ENCODE peak calls at places on chromosomes 12 and 14, in nine cellular contexts. One of them, this sample, is unnamed. For H3K36me3, the result is how much of the 10 kb centered on the place peaks cover.

GRCh38 chr12:50514526-50515276 is 9.9 kb downstream of the DIP2B start:
- ATAC-seq in upper lobe of left lung: no peak
- ATAC-seq in K562: peak
- ATAC-seq in heart left ventricle: no peak
- ATAC-seq in gastrocnemius medialis: no peak
- ATAC-seq in body of pancreas: no peak
- ATAC-seq in HCT116: no peak
- ATAC-seq in HepG2: no peak
- ATAC-seq in right lobe of liver: no peak
- ATAC-seq in this sample: no peak

GRCh38 chr12:26828315-26828714 is 4.7 kb downstream of the ITPR2 start:
- ATAC-seq in upper lobe of left lung: no peak
- ATAC-seq in HepG2: no peak
- ATAC-seq in HCT116: no peak
- ATAC-seq in K562: no peak
- ATAC-seq in right lobe of liver: no peak
- ATAC-seq in gastrocnemius medialis: no peak
- ATAC-seq in heart left ventricle: no peak
- ATAC-seq in body of pancreas: no peak
- ATAC-seq in this sample: no peak

GRCh38 chr12:89038831-89039509 is 313.3 kb downstream of the DUSP6 start:
- ATAC-seq in HCT116: no peak
- ATAC-seq in heart left ventricle: no peak
- ATAC-seq in body of pancreas: no peak
- ATAC-seq in gastrocnemius medialis: no peak
- ATAC-seq in right lobe of liver: no peak
- ATAC-seq in K562: no peak
- ATAC-seq in upper lobe of left lung: no peak
- ATAC-seq in HepG2: no peak
- ATAC-seq in this sample: no peak

GRCh38 chr14:99571303-99571986 is 32.6 kb downstream of the CCDC85C start:
- ATAC-seq in HepG2: no peak
- ATAC-seq in heart left ventricle: no peak
- ATAC-seq in gastrocnemius medialis: no peak
- ATAC-seq in HCT116: no peak
- ATAC-seq in right lobe of liver: peak
- ATAC-seq in body of pancreas: no peak
- ATAC-seq in upper lobe of left lung: no peak
- ATAC-seq in K562: no peak
- ATAC-seq in this sample: no peak

GRCh38 chr12:116592116-116592637 is 33.0 kb downstream of the MAP1LC3B2 start:
- ATAC-seq in right lobe of liver: peak
- ATAC-seq in K562: no peak
- ATAC-seq in gastrocnemius medialis: no peak
- ATAC-seq in HCT116: no peak
- ATAC-seq in HepG2: peak
- ATAC-seq in heart left ventricle: no peak
- ATAC-seq in body of pancreas: peak
- ATAC-seq in upper lobe of left lung: peak
- ATAC-seq in this sample: peak

GRCh38 chr12:115213118-115213517 is 529.1 kb upstream of the TBX3 start:
- ATAC-seq in K562: no peak
- ATAC-seq in HCT116: no peak
- ATAC-seq in heart left ventricle: no peak
- ATAC-seq in body of pancreas: no peak
- ATAC-seq in upper lobe of left lung: no peak
- ATAC-seq in right lobe of liver: no peak
- ATAC-seq in gastrocnemius medialis: peak
- ATAC-seq in HepG2: no peak
- ATAC-seq in this sample: no peak

GRCh38 chr14:51219473-51220448 is 20.3 kb upstream of the TMX1 start:
- ATAC-seq in HepG2: no peak
- ATAC-seq in right lobe of liver: no peak
- ATAC-seq in HCT116: no peak
- ATAC-seq in upper lobe of left lung: no peak
- ATAC-seq in gastrocnemius medialis: no peak
- ATAC-seq in heart left ventricle: no peak
- ATAC-seq in body of pancreas: no peak
- ATAC-seq in K562: peak
- ATAC-seq in this sample: no peak

GRCh38 chr12:104048162-104048561 is 1.8 kb downstream of the GLT8D2 start:
- ATAC-seq in upper lobe of left lung: no peak
- ATAC-seq in gastrocnemius medialis: no peak
- ATAC-seq in K562: no peak
- ATAC-seq in HepG2: no peak
- ATAC-seq in heart left ventricle: no peak
- ATAC-seq in body of pancreas: no peak
- ATAC-seq in HCT116: no peak
- ATAC-seq in right lobe of liver: no peak
- ATAC-seq in this sample: no peak

GRCh38 chr12:10194160-10194559 is 15.3 kb downstream of the TMEM52B start:
- ATAC-seq in upper lobe of left lung: no peak
- ATAC-seq in HCT116: no peak
- ATAC-seq in gastrocnemius medialis: no peak
- ATAC-seq in K562: no peak
- ATAC-seq in body of pancreas: no peak
- ATAC-seq in HepG2: no peak
- ATAC-seq in heart left ventricle: no peak
- ATAC-seq in right lobe of liver: no peak
- ATAC-seq in this sample: no peak

GRCh38 chr12:26608273-26608672 is 224.7 kb downstream of the ITPR2 start:
- ATAC-seq in HepG2: peak
- ATAC-seq in HCT116: no peak
- ATAC-seq in body of pancreas: no peak
- ATAC-seq in right lobe of liver: no peak
- ATAC-seq in upper lobe of left lung: no peak
- ATAC-seq in gastrocnemius medialis: no peak
- ATAC-seq in K562: no peak
- ATAC-seq in heart left ventricle: no peak
- ATAC-seq in this sample: no peak

GRCh38 chr12:128729628-128730121 is 94.1 kb downstream of the SLC15A4 start:
- ATAC-seq in HepG2: no peak
- ATAC-seq in body of pancreas: no peak
- ATAC-seq in gastrocnemius medialis: no peak
- ATAC-seq in heart left ventricle: no peak
- ATAC-seq in right lobe of liver: no peak
- ATAC-seq in upper lobe of left lung: no peak
- ATAC-seq in K562: no peak
- ATAC-seq in HCT116: no peak
- ATAC-seq in this sample: no peak

GRCh38 chr12:89267404-89267803 is 84.9 kb downstream of the DUSP6 start:
- ATAC-seq in HepG2: no peak
- ATAC-seq in gastrocnemius medialis: no peak
- ATAC-seq in right lobe of liver: no peak
- ATAC-seq in upper lobe of left lung: no peak
- ATAC-seq in K562: no peak
- ATAC-seq in HCT116: no peak
- ATAC-seq in heart left ventricle: no peak
- ATAC-seq in body of pancreas: no peak
- ATAC-seq in this sample: no peak

GRCh38 chr14:104092931-104093365 is 7.4 kb downstream of the ASPG start:
- ATAC-seq in HepG2: no peak
- ATAC-seq in right lobe of liver: no peak
- ATAC-seq in upper lobe of left lung: no peak
- ATAC-seq in HCT116: no peak
- ATAC-seq in body of pancreas: no peak
- ATAC-seq in heart left ventricle: no peak
- ATAC-seq in gastrocnemius medialis: no peak
- ATAC-seq in K562: no peak
- ATAC-seq in this sample: no peak

GRCh38 chr14:105549481-105549880 is 23.1 kb downstream of the TMEM121 start:
- ATAC-seq in HepG2: no peak
- ATAC-seq in heart left ventricle: no peak
- ATAC-seq in gastrocnemius medialis: no peak
- ATAC-seq in K562: no peak
- ATAC-seq in right lobe of liver: no peak
- ATAC-seq in body of pancreas: no peak
- ATAC-seq in HCT116: no peak
- ATAC-seq in upper lobe of left lung: no peak
- ATAC-seq in this sample: no peak

GRCh38 chr14:72643317-72643801 is 250.5 kb downstream of the DPF3 start:
- ATAC-seq in HepG2: no peak
- ATAC-seq in K562: no peak
- ATAC-seq in upper lobe of left lung: no peak
- ATAC-seq in HCT116: no peak
- ATAC-seq in right lobe of liver: no peak
- ATAC-seq in gastrocnemius medialis: peak
- ATAC-seq in body of pancreas: peak
- ATAC-seq in heart left ventricle: peak
- ATAC-seq in this sample: no peak

GRCh38 chr14:24303988-24304387 is 3.8 kb downstream of the CIDEB start:
- ATAC-seq in HepG2: no peak
- ATAC-seq in HCT116: no peak
- ATAC-seq in heart left ventricle: no peak
- ATAC-seq in upper lobe of left lung: no peak
- ATAC-seq in K562: no peak
- ATAC-seq in right lobe of liver: no peak
- ATAC-seq in body of pancreas: no peak
- ATAC-seq in gastrocnemius medialis: no peak
- ATAC-seq in this sample: no peak
- H3K36me3 ChIP-seq in HepG2: under half
- H3K36me3 ChIP-seq in HCT116: under half
- H3K36me3 ChIP-seq in heart left ventricle: half or more
- H3K36me3 ChIP-seq in upper lobe of left lung: half or more
- H3K36me3 ChIP-seq in K562: half or more
- H3K36me3 ChIP-seq in right lobe of liver: under half
- H3K36me3 ChIP-seq in body of pancreas: under half
- H3K36me3 ChIP-seq in gastrocnemius medialis: under half
- H3K36me3 ChIP-seq in this sample: under half

GRCh38 chr14:64953310-64953654 is 10.7 kb upstream of the GPX2 start:
- ATAC-seq in body of pancreas: no peak
- ATAC-seq in HCT116: no peak
- ATAC-seq in right lobe of liver: no peak
- ATAC-seq in upper lobe of left lung: no peak
- ATAC-seq in heart left ventricle: no peak
- ATAC-seq in K562: no peak
- ATAC-seq in gastrocnemius medialis: peak
- ATAC-seq in HepG2: no peak
- ATAC-seq in this sample: no peak

GRCh38 chr14:64955297-64955696 is 12.8 kb upstream of the GPX2 start:
- ATAC-seq in HepG2: peak
- ATAC-seq in heart left ventricle: no peak
- ATAC-seq in right lobe of liver: no peak
- ATAC-seq in HCT116: no peak
- ATAC-seq in body of pancreas: no peak
- ATAC-seq in K562: no peak
- ATAC-seq in gastrocnemius medialis: no peak
- ATAC-seq in upper lobe of left lung: no peak
- ATAC-seq in this sample: no peak

GRCh38 chr14:64954491-64955240 is 12.1 kb upstream of the GPX2 start:
- ATAC-seq in HCT116: no peak
- ATAC-seq in heart left ventricle: no peak
- ATAC-seq in K562: no peak
- ATAC-seq in right lobe of liver: no peak
- ATAC-seq in upper lobe of left lung: no peak
- ATAC-seq in HepG2: no peak
- ATAC-seq in body of pancreas: no peak
- ATAC-seq in gastrocnemius medialis: no peak
- ATAC-seq in this sample: no peak

GRCh38 chr14:64952598-64953309 is 10.2 kb upstream of the GPX2 start:
- ATAC-seq in HepG2: no peak
- ATAC-seq in body of pancreas: no peak
- ATAC-seq in upper lobe of left lung: no peak
- ATAC-seq in K562: peak
- ATAC-seq in right lobe of liver: no peak
- ATAC-seq in HCT116: peak
- ATAC-seq in gastrocnemius medialis: peak
- ATAC-seq in heart left ventricle: no peak
- ATAC-seq in this sample: no peak

GRCh38 chr14:64953661-64954060 is 11.1 kb upstream of the GPX2 start:
- ATAC-seq in heart left ventricle: no peak
- ATAC-seq in right lobe of liver: no peak
- ATAC-seq in upper lobe of left lung: no peak
- ATAC-seq in body of pancreas: no peak
- ATAC-seq in HCT116: no peak
- ATAC-seq in HepG2: no peak
- ATAC-seq in K562: no peak
- ATAC-seq in gastrocnemius medialis: no peak
- ATAC-seq in this sample: no peak
- TF ChIP-seq CTCF in heart left ventricle: no peak
- TF ChIP-seq CTCF in right lobe of liver: no peak
- TF ChIP-seq CTCF in upper lobe of left lung: no peak
- TF ChIP-seq CTCF in body of pancreas: no peak
- TF ChIP-seq CTCF in HCT116: no peak
- TF ChIP-seq CTCF in HepG2: no peak
- TF ChIP-seq CTCF in K562: no peak
- TF ChIP-seq CTCF in gastrocnemius medialis: no peak
- TF ChIP-seq CTCF in this sample: no peak

GRCh38 chr14:59768855-59769254 is 101.7 kb downstream of the RTN1 start:
- ATAC-seq in upper lobe of left lung: no peak
- ATAC-seq in gastrocnemius medialis: no peak
- ATAC-seq in body of pancreas: no peak
- ATAC-seq in right lobe of liver: no peak
- ATAC-seq in K562: no peak
- ATAC-seq in heart left ventricle: no peak
- ATAC-seq in HepG2: no peak
- ATAC-seq in HCT116: no peak
- ATAC-seq in this sample: no peak
- TF ChIP-seq POLR2A in upper lobe of left lung: no peak
- TF ChIP-seq POLR2A in gastrocnemius medialis: no peak
- TF ChIP-seq POLR2A in body of pancreas: no peak
- TF ChIP-seq POLR2A in right lobe of liver: no peak
- TF ChIP-seq POLR2A in K562: no peak
- TF ChIP-seq POLR2A in heart left ventricle: no peak
- TF ChIP-seq POLR2A in HepG2: no peak
- TF ChIP-seq POLR2A in HCT116: no peak
- TF ChIP-seq POLR2A in this sample: no peak

GRCh38 chr14:54789166-54789565 is 113.5 kb downstream of the GCH1 start:
- ATAC-seq in body of pancreas: no peak
- ATAC-seq in HCT116: no peak
- ATAC-seq in gastrocnemius medialis: no peak
- ATAC-seq in HepG2: no peak
- ATAC-seq in upper lobe of left lung: no peak
- ATAC-seq in heart left ventricle: no peak
- ATAC-seq in K562: no peak
- ATAC-seq in right lobe of liver: no peak
- ATAC-seq in this sample: no peak

GRCh38 chr14:54787263-54787662 is 115.4 kb downstream of the GCH1 start:
- ATAC-seq in HepG2: no peak
- ATAC-seq in heart left ventricle: no peak
- ATAC-seq in gastrocnemius medialis: no peak
- ATAC-seq in K562: no peak
- ATAC-seq in HCT116: peak
- ATAC-seq in body of pancreas: no peak
- ATAC-seq in upper lobe of left lung: no peak
- ATAC-seq in right lobe of liver: no peak
- ATAC-seq in this sample: no peak

GRCh38 chr14:54790092-54790491 is 112.5 kb downstream of the GCH1 start:
- ATAC-seq in heart left ventricle: no peak
- ATAC-seq in gastrocnemius medialis: no peak
- ATAC-seq in K562: no peak
- ATAC-seq in HCT116: no peak
- ATAC-seq in HepG2: no peak
- ATAC-seq in right lobe of liver: no peak
- ATAC-seq in upper lobe of left lung: no peak
- ATAC-seq in body of pancreas: no peak
- ATAC-seq in this sample: no peak

GRCh38 chr14:54786816-54787215 is 115.8 kb downstream of the GCH1 start:
- ATAC-seq in HCT116: no peak
- ATAC-seq in HepG2: no peak
- ATAC-seq in upper lobe of left lung: no peak
- ATAC-seq in K562: no peak
- ATAC-seq in heart left ventricle: no peak
- ATAC-seq in body of pancreas: no peak
- ATAC-seq in gastrocnemius medialis: no peak
- ATAC-seq in right lobe of liver: no peak
- ATAC-seq in this sample: no peak

GRCh38 chr14:54788701-54789100 is 113.9 kb downstream of the GCH1 start:
- ATAC-seq in K562: no peak
- ATAC-seq in body of pancreas: no peak
- ATAC-seq in HepG2: no peak
- ATAC-seq in right lobe of liver: no peak
- ATAC-seq in gastrocnemius medialis: no peak
- ATAC-seq in heart left ventricle: no peak
- ATAC-seq in HCT116: no peak
- ATAC-seq in upper lobe of left lung: no peak
- ATAC-seq in this sample: no peak
- H3K36me3 ChIP-seq in K562: under half
- H3K36me3 ChIP-seq in body of pancreas: under half
- H3K36me3 ChIP-seq in HepG2: under half
- H3K36me3 ChIP-seq in right lobe of liver: under half
- H3K36me3 ChIP-seq in gastrocnemius medialis: under half
- H3K36me3 ChIP-seq in heart left ventricle: half or more
- H3K36me3 ChIP-seq in HCT116: under half
- H3K36me3 ChIP-seq in upper lobe of left lung: under half
- H3K36me3 ChIP-seq in this sample: half or more

This sample was measured in gastroesophageal sphincter.